ENCODE peak calls at places on chromosomes 2 and 18, in ten cellular contexts. U, A, E, S, Z, X, R, T, G and I are unnamed samples.
A peak's percentile ranks its signal among the peaks of the same experiment; 100 is the strongest.

GRCh38 chr18:26301681-26302080 is 75.4 kb downstream of the TAF4B start:
- DNase-seq in U (no peak), A (no peak), E (peak; percentile 25), S (no peak), Z (no peak), X (no peak), R (no peak), T (no peak), G (no peak), I (no peak)

GRCh38 chr2:217555075-217555876 is 447.5 kb downstream of the TNS1 start:
- DNase-seq in U (no peak), A (no peak), E (peak; percentile 45), S (no peak), Z (no peak), X (no peak), R (peak; percentile 28), T (no peak), G (no peak), I (no peak)

GRCh38 chr2:61266653-61267505 is 104.9 kb downstream of the C2orf74 start:
- DNase-seq in U (no peak), A (no peak), E (no peak), S (peak; percentile 25), Z (no peak), X (no peak), R (no peak), T (no peak), G (no peak), I (no peak)

GRCh38 chr2:212863185-212863588 is 288.2 kb downstream of the IKZF2 start:
- DNase-seq in U (no peak), A (peak; percentile 30), E (no peak), S (no peak), Z (no peak), X (no peak), R (no peak), T (peak; percentile 6), G (no peak), I (peak; percentile 22)

GRCh38 chr2:10278029-10278762 is 24.5 kb upstream of the HPCAL1 start:
- DNase-seq in U (peak; percentile 49), A (no peak), E (no peak), S (no peak), Z (no peak), X (no peak), R (peak; percentile 37), T (no peak), G (no peak), I (peak; percentile 44)

GRCh38 chr2:121346886-121347285 is 61.9 kb upstream of the TFCP2L1 start:
- DNase-seq in U (no peak), A (no peak), E (no peak), S (no peak), Z (no peak), X (no peak), R (no peak), T (no peak), G (no peak), I (no peak)

GRCh38 chr2:176002684-176003225 is 688 bp upstream of the LNPK start:
- DNase-seq in U (no peak), A (peak; percentile 33), E (no peak), S (peak; percentile 29), Z (peak; percentile 81), X (no peak), R (no peak), T (peak; percentile 18), G (peak; percentile 13), I (no peak)

GRCh38 chr2:174914894-174915760 is 90.1 kb downstream of the CHN1 start:
- DNase-seq in U (no peak), A (peak; percentile 34), E (no peak), S (no peak), Z (peak; percentile 33), X (no peak), R (no peak), T (no peak), G (no peak), I (no peak)

GRCh38 chr2:28047698-28048097 is 157.2 kb downstream of the BABAM2 start:
- DNase-seq in U (no peak), A (no peak), E (peak; percentile 71), S (no peak), Z (no peak), X (peak; percentile 44), R (peak; percentile 58), T (no peak), G (no peak), I (no peak)

GRCh38 chr2:217661378-217661777 is 341.4 kb downstream of the TNS1 start:
- DNase-seq in U (no peak), A (no peak), E (no peak), S (no peak), Z (no peak), X (no peak), R (no peak), T (no peak), G (no peak), I (no peak)

GRCh38 chr18:32998921-32999320 is 226.1 kb upstream of the KLHL14 start:
- DNase-seq in U (no peak), A (no peak), E (no peak), S (no peak), Z (no peak), X (no peak), R (no peak), T (no peak), G (no peak), I (no peak)

GRCh38 chr18:63956755-63957154 is 7.7 kb downstream of the HMSD start:
- DNase-seq in U (no peak), A (no peak), E (no peak), S (no peak), Z (no peak), X (no peak), R (peak; percentile 41), T (no peak), G (no peak), I (no peak)

GRCh38 chr2:141641462-141641861 is 489.4 kb downstream of the LRP1B start:
- DNase-seq in U (no peak), A (no peak), E (no peak), S (peak; percentile 3), Z (no peak), X (no peak), R (no peak), T (no peak), G (no peak), I (no peak)

GRCh38 chr18:35118641-35119040 is 77.4 kb downstream of the MAPRE2 start:
- DNase-seq in U (no peak), A (no peak), E (no peak), S (no peak), Z (no peak), X (no peak), R (no peak), T (no peak), G (no peak), I (no peak)

GRCh38 chr2:197707316-197708213 is 2.4 kb downstream of the MARS2 start:
- DNase-seq in U (no peak), A (peak; percentile 23), E (peak; percentile 28), S (peak; percentile 25), Z (peak; percentile 11), X (peak; percentile 13), R (peak; percentile 65), T (no peak), G (peak; percentile 25), I (peak; percentile 34)

GRCh38 chr18:24616638-24617037 is 156.2 kb downstream of the HRH4 start:
- DNase-seq in U (no peak), A (no peak), E (no peak), S (no peak), Z (peak; percentile 50), X (no peak), R (no peak), T (no peak), G (no peak), I (no peak)

GRCh38 chr18:50009772-50010171 is 185.2 kb downstream of the MYO5B start:
- DNase-seq in U (no peak), A (peak; percentile 40), E (no peak), S (peak; percentile 32), Z (peak; percentile 67), X (no peak), R (peak; percentile 23), T (peak; percentile 62), G (peak; percentile 21), I (peak; percentile 20)

GRCh38 chr2:240441993-240442411 is 6.5 kb downstream of the GPC1 start:
- DNase-seq in U (no peak), A (no peak), E (no peak), S (no peak), Z (no peak), X (no peak), R (no peak), T (no peak), G (no peak), I (no peak)

GRCh38 chr2:239250216-239251071 is 150.4 kb downstream of the HDAC4 start:
- DNase-seq in U (no peak), A (no peak), E (no peak), S (no peak), Z (no peak), X (no peak), R (no peak), T (no peak), G (no peak), I (no peak)

GRCh38 chr2:217798743-217799552 is 203.8 kb downstream of the TNS1 start:
- DNase-seq in U (no peak), A (no peak), E (no peak), S (no peak), Z (no peak), X (no peak), R (no peak), T (no peak), G (no peak), I (no peak)